ENCODE peak calls at places on chromosomes 6 and 20, in four cellular contexts. U is epithelial cell of esophagus, O is HFFc6, A is NB4. H is an unnamed sample.

GRCh38 chr6:68059894-68060293 is 575.2 kb upstream of the ADGRB3 start:
- DNase-seq in U (no peak), O (no peak), A (no peak), H (no peak)

GRCh38 chr20:44115762-44116644 is 71.0 kb downstream of the JPH2 start:
- DNase-seq in U (no peak), O (no peak), A (no peak), H (no peak)

GRCh38 chr6:67345946-67346345 is 1289.1 kb upstream of the ADGRB3 start:
- DNase-seq in U (peak; percentile 99), O (no peak), A (peak; percentile 18), H (peak; percentile 89)

GRCh38 chr20:37856932-37857660 is 45.8 kb upstream of the VSTM2L start:
- DNase-seq in U (no peak), O (peak; percentile 83), A (no peak), H (no peak)

GRCh38 chr6:29633532-29633901 is 534 bp upstream of the GABBR1 start:
- DNase-seq in U (no peak), O (no peak), A (no peak), H (no peak)

GRCh38 chr6:48664850-48665249 is 553.9 kb upstream of the PTCHD4 start:
- DNase-seq in U (no peak), O (peak; percentile 35), A (no peak), H (no peak)

GRCh38 chr20:4063631-4064030 is 48.3 kb upstream of the RNF24 start:
- DNase-seq in U (peak; percentile 19), O (no peak), A (peak; percentile 57), H (no peak)

GRCh38 chr6:94041930-94042724 is 622.8 kb upstream of the EPHA7 start:
- DNase-seq in U (no peak), O (no peak), A (no peak), H (no peak)

GRCh38 chr6:72873438-72873837 is 251.6 kb downstream of the KCNQ5 start:
- DNase-seq in U (no peak), O (no peak), A (no peak), H (no peak)

GRCh38 chr6:73565767-73566485 is 45.1 kb upstream of the EEF1A1 start:
- DNase-seq in U (no peak), O (peak; percentile 52), A (no peak), H (no peak)

GRCh38 chr6:99739526-99739925 is 132.9 kb downstream of the PRDM13 start:
- DNase-seq in U (no peak), O (no peak), A (no peak), H (no peak)

GRCh38 chr6:43944908-43945777 is 175.1 kb downstream of the VEGFA start:
- DNase-seq in U (no peak), O (peak; percentile 29), A (no peak), H (no peak)

GRCh38 chr20:24395151-24395550 is 74.3 kb upstream of the SYNDIG1 start:
- DNase-seq in U (no peak), O (no peak), A (no peak), H (no peak)

GRCh38 chr20:33211817-33212424 is 5.2 kb upstream of the BPIFA3 start:
- DNase-seq in U (peak; percentile 63), O (peak; percentile 24), A (peak; percentile 70), H (peak; percentile 61)

GRCh38 chr6:30888472-30889137 is 4.3 kb downstream of the DDR1 start:
- DNase-seq in U (no peak), O (peak; percentile 56), A (no peak), H (no peak)

GRCh38 chr6:6803180-6803978 is 214.9 kb downstream of the LY86 start:
- DNase-seq in U (peak; percentile 100), O (no peak), A (peak; percentile 37), H (peak; percentile 98)

GRCh38 chr6:165181951-165182414 is 127.4 kb downstream of the C6orf118 start:
- DNase-seq in U (peak; percentile 94), O (no peak), A (peak; percentile 71), H (peak; percentile 92)

GRCh38 chr6:6474170-6474920 is 114.2 kb upstream of the LY86 start:
- DNase-seq in U (no peak), O (no peak), A (no peak), H (no peak)

GRCh38 chr6:48826318-48826595 is 636.8 kb downstream of the MMUT start:
- DNase-seq in U (no peak), O (no peak), A (no peak), H (peak; percentile 15)

GRCh38 chr6:22690446-22690845 is 121.1 kb downstream of the HDGFL1 start:
- DNase-seq in U (no peak), O (no peak), A (no peak), H (no peak)

GRCh38 chr6:51995214-51995735 is 92.1 kb downstream of the PKHD1 start:
- DNase-seq in U (no peak), O (no peak), A (no peak), H (no peak)

GRCh38 chr6:117391874-117392583 is 33.7 kb downstream of the ROS1 start:
- DNase-seq in U (no peak), O (no peak), A (no peak), H (no peak)

GRCh38 chr20:41476013-41476441 is 109.4 kb upstream of the EMILIN3 start:
- DNase-seq in U (peak; percentile 82), O (peak; percentile 58), A (no peak), H (peak; percentile 69)

GRCh38 chr6:97630592-97630991 is 347.6 kb upstream of the MMS22L start:
- DNase-seq in U (peak; percentile 81), O (no peak), A (no peak), H (no peak)

GRCh38 chr20:16028923-16029322 is 544.3 kb downstream of the KIF16B start:
- DNase-seq in U (no peak), O (no peak), A (no peak), H (no peak)

GRCh38 chr6:144661101-144661806 is 376.1 kb downstream of the UTRN start:
- DNase-seq in U (peak; percentile 56), O (peak; percentile 22), A (no peak), H (no peak)

GRCh38 chr6:139577124-139577800 is 202.8 kb upstream of the CITED2 start:
- DNase-seq in U (peak; percentile 54), O (no peak), A (no peak), H (no peak)

DNA sequence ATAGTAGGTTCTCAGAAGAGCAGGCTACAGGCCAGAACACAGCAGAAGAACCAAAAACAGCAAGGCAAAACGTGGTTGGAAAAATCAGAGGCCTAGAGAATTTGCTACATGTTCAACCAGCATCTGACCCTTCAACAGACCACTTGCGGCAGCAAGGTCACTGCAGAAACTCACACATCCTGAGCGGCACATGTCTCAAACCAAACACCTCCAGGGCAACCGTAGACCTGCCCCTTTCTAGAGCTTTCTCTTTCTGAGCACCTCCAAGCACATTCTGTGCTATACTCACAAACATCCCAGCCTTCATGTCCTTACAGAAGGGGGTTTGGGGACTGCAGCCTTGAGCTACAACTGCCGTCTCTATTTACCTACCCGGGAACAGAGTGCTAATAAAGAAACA is 52.6 kb downstream of the GFOD1 start:
- DNase-seq in U (no peak), O (no peak), A (no peak), H (no peak)
- TF ChIP-seq CTCF in U (no peak), O (no peak), A (no peak), H (no peak)

GRCh38 chr6:141677598-141678211 is 455.0 kb upstream of the GJE1 start:
- DNase-seq in U (peak; percentile 50), O (peak; percentile 27), A (peak; percentile 53), H (peak; percentile 68)

DNA sequence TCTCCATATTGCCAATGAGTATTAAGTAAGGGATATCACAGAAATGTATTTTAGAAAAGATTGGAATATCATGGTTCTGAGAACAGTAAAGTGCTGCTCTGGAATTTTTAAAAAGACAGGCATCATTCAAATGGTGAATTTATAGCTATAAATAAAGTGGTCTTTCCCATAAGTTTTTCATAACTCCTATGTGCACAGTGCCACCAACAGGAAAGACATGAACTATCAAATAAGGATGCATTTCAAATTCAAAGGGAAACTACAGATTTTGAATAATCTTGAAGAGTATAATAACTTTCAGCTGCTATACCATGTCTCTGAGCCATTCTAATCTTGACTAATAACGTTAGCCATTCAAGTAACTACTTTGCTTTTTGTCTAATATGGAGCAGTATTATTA is 456.8 kb upstream of the GJE1 start:
- DNase-seq in U (peak; percentile 6), O (peak; percentile 4), A (peak; percentile 9), H (peak; percentile 13)
- TF ChIP-seq CTCF in U (peak; percentile 31), O (peak; percentile 74), A (no peak), H (peak; percentile 20)

GRCh38 chr20:47982574-47983360 is 197.5 kb upstream of the SULF2 start:
- DNase-seq in U (no peak), O (no peak), A (no peak), H (no peak)

GRCh38 chr20:47985092-47985850 is 200.0 kb upstream of the SULF2 start:
- DNase-seq in U (peak; percentile 55), O (no peak), A (no peak), H (peak; percentile 48)

GRCh38 chr20:47984437-47984836 is 199.2 kb upstream of the SULF2 start:
- DNase-seq in U (no peak), O (no peak), A (no peak), H (no peak)

GRCh38 chr20:47980336-47981177 is 195.3 kb upstream of the SULF2 start:
- DNase-seq in U (no peak), O (no peak), A (no peak), H (no peak)

DNA sequence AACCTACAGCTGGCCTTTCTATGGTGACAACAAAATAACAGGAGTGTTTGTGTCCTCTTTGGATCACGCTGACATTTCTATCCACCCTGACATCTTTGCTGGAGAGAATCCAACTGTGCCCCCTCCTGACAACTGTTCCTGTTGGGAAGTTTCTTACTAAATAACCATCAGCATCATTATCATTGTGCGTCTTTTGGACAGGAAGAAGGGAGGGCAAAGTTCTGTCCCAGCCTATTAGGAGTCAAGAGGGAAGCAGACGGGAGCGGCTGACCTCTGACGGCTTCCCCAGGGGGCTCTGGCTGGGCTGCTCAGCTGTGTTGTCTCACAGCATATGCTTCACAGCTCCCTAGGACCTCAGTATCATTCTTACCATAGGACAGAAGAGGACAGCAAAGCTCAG is 196.0 kb upstream of the SULF2 start:
- DNase-seq in U (no peak), O (no peak), A (no peak), H (no peak)
- TF ChIP-seq CTCF in U (no peak), O (no peak), A (no peak), H (no peak)

GRCh38 chr20:34710861-34711574 is 6.9 kb downstream of the TP53INP2 start:
- DNase-seq in U (no peak), O (no peak), A (peak; percentile 59), H (no peak)

GRCh38 chr20:34710568-34710839 is 6.4 kb downstream of the TP53INP2 start:
- DNase-seq in U (no peak), O (no peak), A (peak; percentile 14), H (no peak)

GRCh38 chr20:34709044-34709835 is 5.1 kb downstream of the TP53INP2 start:
- DNase-seq in U (peak; percentile 70), O (peak; percentile 88), A (peak; percentile 87), H (peak; percentile 75)

GRCh38 chr20:34708621-34709043 is 4.5 kb downstream of the TP53INP2 start:
- DNase-seq in U (peak; percentile 47), O (peak; percentile 9), A (peak; percentile 79), H (peak; percentile 33)

DNA sequence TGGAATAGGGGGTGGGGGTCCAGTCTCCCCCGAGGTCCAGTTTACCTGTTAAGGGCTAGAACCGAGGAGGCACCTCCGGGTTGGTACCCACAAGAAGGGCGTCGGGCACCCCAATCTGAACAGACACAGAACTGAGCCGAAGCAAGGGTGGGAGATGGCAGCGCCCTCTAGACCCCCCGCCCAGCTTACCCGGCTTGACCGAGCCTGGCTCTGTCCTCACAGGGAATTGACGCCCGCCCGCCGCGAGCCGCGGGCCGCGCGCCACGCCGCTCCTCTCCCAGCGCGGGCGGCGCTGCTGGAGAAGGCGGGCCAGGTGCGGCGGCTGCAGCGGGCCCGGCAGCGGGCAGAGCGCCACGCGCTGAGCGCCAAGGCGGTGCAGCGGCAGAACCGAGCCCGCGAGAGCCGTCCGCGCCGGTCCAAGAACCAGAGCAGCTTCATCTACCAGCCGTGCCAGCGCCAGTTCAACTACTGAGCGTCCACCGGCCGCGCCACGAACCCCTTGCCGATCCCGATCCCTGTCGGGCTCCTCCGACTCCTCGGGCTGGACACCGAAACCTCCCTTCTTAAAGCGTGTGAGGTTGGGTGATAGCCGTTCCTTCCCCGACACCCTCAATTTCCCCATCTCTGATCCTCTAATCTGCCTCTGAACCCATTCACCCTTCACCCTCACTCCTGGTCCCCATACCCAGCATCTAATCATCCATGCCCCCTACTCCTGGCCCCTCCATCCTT is 5.9 kb downstream of the TP53INP2 start:
- DNase-seq in U (peak; percentile 67), O (peak; percentile 14), A (peak; percentile 83), H (peak; percentile 69)
- TF ChIP-seq CTCF in U (peak; percentile 24), O (peak; percentile 32), A (peak; percentile 51), H (peak; percentile 24)